ENCODE peak calls at places on chromosomes 1 and 21, in four cellular contexts. R is GM23248; A is stimulated activated CD4-positive, alpha-beta T cell treated with anti-CD3 and anti-CD28 coated beads, TNF-alpha, amount 100 ng/mL, for 48 hours; V is A549. Q is an unnamed sample.

GRCh38 chr1:907611-908451 is 15.9 kb upstream of the SAMD11 start:
- DNase-seq in R (no peak), A (no peak), V (no peak), Q (no peak)

GRCh38 chr1:24900486-24900849 is 29.6 kb downstream of the RUNX3 start:
- DNase-seq in R (no peak), A (no peak), V (no peak), Q (no peak)

GRCh38 chr1:116508984-116509980 is 61.5 kb downstream of the CD58 start:
- DNase-seq in R (peak; percentile 90), A (no peak), V (peak; percentile 19), Q (peak; percentile 98)

GRCh38 chr1:89607888-89608626 is 24.9 kb upstream of the LRRC8C start:
- DNase-seq in R (peak; percentile 83), A (peak; percentile 66), V (no peak), Q (no peak)

GRCh38 chr1:21831454-21831970 is 19.4 kb downstream of the LDLRAD2 start:
- DNase-seq in R (no peak), A (no peak), V (no peak), Q (no peak)

GRCh38 chr1:5836776-5837440 is 155.3 kb downstream of the NPHP4 start:
- DNase-seq in R (no peak), A (no peak), V (no peak), Q (no peak)

GRCh38 chr1:154423303-154423987 is 18.3 kb downstream of the IL6R start:
- DNase-seq in R (peak; percentile 80), A (no peak), V (no peak), Q (peak; percentile 16)

GRCh38 chr1:232553050-232553754 is 76.7 kb downstream of the SIPA1L2 start:
- DNase-seq in R (peak; percentile 20), A (no peak), V (no peak), Q (peak; percentile 55)

GRCh38 chr21:45990741-45991605 is 9.4 kb downstream of the COL6A1 start:
- DNase-seq in R (no peak), A (no peak), V (no peak), Q (no peak)

Q was measured in RPMI7951.